ENCODE peak calls at places on chromosomes 11 and 22, in nine cellular contexts. R is CD8-positive, alpha-beta T cell; E is A549; U is IMR-90; W is cardiac muscle cell; G is body of pancreas; L is PC-3; K is psoas muscle; F is left ventricle myocardium inferior. I is an unnamed sample. For H3K4me1, the result is how much of the 10 kb centered on the place peaks cover.

GRCh38 chr11:11498195-11498594 is 123.6 kb downstream of the GALNT18 start:
- DNase-seq in E (no peak), W (no peak), K (no peak), U (no peak), G (no peak), L (no peak), F (no peak), R (no peak), I (no peak)

GRCh38 chr11:11849127-11849746 is 7.5 kb downstream of the USP47 start:
- DNase-seq in U (peak), L (peak), E (peak), R (peak), W (peak), F (peak), K (peak), G (peak), I (no peak)

GRCh38 chr11:4211991-4212390 is 117.4 kb downstream of the RRM1 start:
- DNase-seq in K (no peak), E (no peak), F (no peak), G (no peak), L (no peak), U (no peak), R (no peak), W (no peak), I (peak)

GRCh38 chr11:11985954-11986949 is 22.2 kb downstream of the DKK3 start:
- DNase-seq in K (no peak), E (no peak), F (no peak), W (no peak), L (no peak), G (no peak), R (no peak), U (no peak), I (no peak)

GRCh38 chr11:132131962-132132361 is 761.5 kb downstream of the NTM start:
- DNase-seq in E (no peak), F (no peak), R (no peak), W (no peak), K (no peak), U (no peak), G (no peak), L (no peak), I (no peak)

GRCh38 chr11:94959179-94959578 is 14.2 kb downstream of the CWC15 start:
- DNase-seq in G (no peak), R (no peak), K (no peak), E (no peak), F (no peak), L (no peak), U (no peak), W (no peak), I (no peak)

GRCh38 chr11:70568504-70569172 is 170.3 kb downstream of the CTTN start:
- DNase-seq in L (no peak), R (no peak), K (peak), U (peak), F (peak), E (no peak), W (peak), G (no peak), I (no peak)

GRCh38 chr22:47146941-47147340 is 384.5 kb downstream of the TBC1D22A start:
- DNase-seq in L (no peak), U (no peak), G (peak), E (no peak), F (no peak), K (no peak), R (no peak), W (no peak), I (no peak)

GRCh38 chr11:108313444-108313843 is 90.6 kb downstream of the ATM start:
- DNase-seq in G (no peak), E (no peak), U (no peak), R (no peak), L (no peak), W (no peak), K (no peak), F (no peak), I (no peak)

GRCh38 chr22:42437488-42438292 is 5.5 kb upstream of the NFAM1 start:
- DNase-seq in G (peak), U (peak), L (peak), R (peak), K (peak), W (peak), F (peak), E (peak), I (peak)

GRCh38 chr11:114219559-114220349 is 76.4 kb upstream of the NNMT start:
- DNase-seq in R (no peak), F (no peak), G (no peak), E (no peak), L (no peak), W (peak), U (peak), K (no peak), I (no peak)

GRCh38 chr22:23218867-23219251 is 38.5 kb downstream of the BCR start:
- DNase-seq in K (no peak), U (peak), L (no peak), G (peak), W (peak), R (no peak), E (no peak), F (peak), I (peak)

GRCh38 chr11:122709042-122709760 is 53.7 kb downstream of the UBASH3B start:
- DNase-seq in R (no peak), W (no peak), K (no peak), E (no peak), F (no peak), L (peak), G (no peak), U (peak), I (no peak)

GRCh38 chr11:57323503-57324153 is 1.1 kb downstream of the TNKS1BP1 start:
- DNase-seq in U (peak), E (peak), F (no peak), K (no peak), R (no peak), W (no peak), G (peak), L (no peak), I (no peak)

GRCh38 chr11:2588809-2589537 is 110.8 kb downstream of the KCNQ1OT1 start:
- DNase-seq in F (peak), E (no peak), K (peak), G (peak), U (no peak), R (no peak), W (no peak), L (no peak), I (peak)

GRCh38 chr11:30535818-30536217 is 50.3 kb downstream of the MPPED2 start:
- DNase-seq in W (no peak), E (no peak), K (no peak), L (no peak), R (no peak), U (no peak), G (no peak), F (no peak), I (no peak)

GRCh38 chr11:128507936-128508335 is 79.4 kb downstream of the ETS1 start:
- DNase-seq in F (no peak), R (no peak), L (no peak), U (no peak), K (no peak), W (no peak), G (no peak), E (no peak), I (no peak)

GRCh38 chr22:26890870-26891269 is 233.5 kb downstream of the MIAT start:
- DNase-seq in W (peak), U (no peak), E (no peak), R (no peak), G (no peak), K (no peak), F (no peak), L (peak), I (no peak)
- TF ChIP-seq CTCF in W (no peak), U (no peak), E (peak), R (no peak), G (no peak), K (no peak), F (no peak), L (no peak), I (no peak)

GRCh38 chr11:73236879-73237278 is 18.8 kb downstream of the P2RY2 start:
- DNase-seq in U (peak), G (peak), F (peak), E (peak), K (peak), R (no peak), L (peak), W (peak), I (no peak)
- H3K4me1 ChIP-seq in U (under half), G (under half), F (half or more), E (under half), K (half or more), R (under half), L (under half), W (under half), I (under half)

DNA sequence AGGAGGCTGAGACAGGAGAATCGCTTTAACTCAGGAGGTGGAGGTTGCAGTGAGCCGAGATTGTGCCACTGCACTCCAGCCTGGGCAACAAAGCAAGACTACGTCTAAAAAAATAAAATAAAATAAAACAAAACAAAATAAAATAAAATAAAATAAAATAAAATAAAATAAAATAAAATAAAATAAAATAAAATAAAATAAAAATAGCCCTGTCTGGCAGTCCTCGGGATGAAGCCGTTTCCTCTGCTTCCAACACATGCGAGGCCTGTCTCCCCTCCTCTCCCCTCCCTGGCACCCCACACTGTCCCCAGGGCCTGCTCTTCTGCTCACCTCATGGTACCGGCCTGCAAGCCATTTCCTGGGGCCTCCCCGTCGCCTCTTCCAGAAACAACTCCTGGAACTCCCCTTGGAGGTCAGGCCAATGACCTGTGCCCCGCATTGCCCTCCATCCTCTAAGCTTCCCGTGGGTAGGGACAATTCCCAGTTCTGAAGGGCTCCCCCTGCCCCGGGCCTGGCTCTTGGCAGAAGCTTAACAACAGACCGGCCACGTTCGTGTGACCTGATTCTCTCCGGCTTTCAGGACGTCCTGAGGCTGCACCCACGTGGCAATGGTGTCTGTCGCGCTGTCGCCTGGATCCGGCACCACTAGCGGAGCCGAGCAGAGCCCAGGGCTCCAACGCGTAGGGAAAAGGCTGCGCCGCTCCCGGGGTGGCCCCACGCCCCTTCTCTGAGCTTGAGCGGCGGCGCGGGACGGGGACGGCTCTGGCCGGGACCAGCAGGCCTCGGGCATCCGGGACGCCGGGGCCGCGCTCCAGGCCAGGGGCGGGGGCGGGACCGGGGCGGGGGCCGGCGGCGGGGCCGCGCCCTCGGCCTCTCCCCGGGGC is 456 bp upstream of the PARVB start:
- DNase-seq in G (peak), K (peak), W (peak), U (peak), R (no peak), F (peak), L (peak), E (no peak), I (peak)
- H3K27ac ChIP-seq in G (peak), K (peak), W (no peak), U (peak), R (no peak), F (peak), L (peak), E (peak), I (peak)

GRCh38 chr22:19631899-19632670 is 82.2 kb upstream of the SEPTIN5 start:
- DNase-seq in W (peak), K (no peak), U (peak), L (peak), R (no peak), G (peak), E (peak), F (no peak), I (no peak)
- TF ChIP-seq CTCF in W (peak), K (peak), U (peak), L (peak), R (no peak), G (peak), E (peak), F (peak), I (no peak)

I was measured in upper lobe of left lung.